ENCODE peak calls at places on chromosomes 4 and X, in four cellular contexts. D is left lung, I is left ventricle myocardium inferior, Z is WTC11. G is an unnamed sample.
A peak's percentile ranks its signal among the peaks of the same experiment; 100 is the strongest.

GRCh38 chr4:56730097-56730496 is 49.0 kb upstream of the HOPX start:
- DNase-seq in D (no peak), I (no peak), Z (no peak), G (no peak)

GRCh38 chrX:15366507-15367352 is 17.5 kb downstream of the VEGFD start:
- DNase-seq in D (no peak), I (no peak), Z (no peak), G (no peak)

GRCh38 chrX:144601010-144601409 is 646.3 kb upstream of the SPANXN1 start:
- DNase-seq in D (no peak), I (no peak), Z (no peak), G (no peak)

GRCh38 chr4:40458109-40458508 is 123.0 kb downstream of the CHRNA9 start:
- DNase-seq in D (no peak), I (no peak), Z (no peak), G (no peak)

GRCh38 chrX:110210417-110211139 is 107.3 kb downstream of the AMMECR1 start:
- DNase-seq in D (no peak), I (no peak), Z (no peak), G (no peak)

GRCh38 chr4:78592104-78592783 is 40.7 kb downstream of the ANXA3 start:
- DNase-seq in D (no peak), I (no peak), Z (peak; percentile 49), G (peak; percentile 13)

GRCh38 chr4:1021386-1022050 is 10.1 kb downstream of the FGFRL1 start:
- DNase-seq in D (no peak), I (no peak), Z (no peak), G (peak; percentile 92)

GRCh38 chr4:145885666-145886065 is 53.0 kb downstream of the ZNF827 start:
- DNase-seq in D (no peak), I (no peak), Z (no peak), G (no peak)

GRCh38 chrX:134713618-134714107 is 55.4 kb upstream of the PLAC1 start:
- DNase-seq in D (no peak), I (no peak), Z (no peak), G (no peak)

GRCh38 chr4:137664055-137664405 is 131.7 kb upstream of the PCDH18 start:
- DNase-seq in D (no peak), I (no peak), Z (no peak), G (no peak)

GRCh38 chr4:153467897-153468262 is 1.7 kb downstream of the TMEM131L start:
- DNase-seq in D (no peak), I (no peak), Z (no peak), G (no peak)

GRCh38 chr4:35725131-35725530 is 519.2 kb downstream of the ARAP2 start:
- DNase-seq in D (no peak), I (no peak), Z (peak; percentile 13), G (peak; percentile 4)

GRCh38 chrX:155745792-155746191 is 133.0 kb upstream of the TMLHE start:
- DNase-seq in D (no peak), I (no peak), Z (no peak), G (no peak)

GRCh38 chr4:183130328-183131155 is 31.5 kb downstream of the WWC2 start:
- DNase-seq in D (peak; percentile 57), I (peak; percentile 61), Z (no peak), G (no peak)

GRCh38 chr4:181582595-181582994 is 660.6 kb upstream of the TENM3 start:
- DNase-seq in D (no peak), I (no peak), Z (peak; percentile 22), G (no peak)

GRCh38 chrX:116198810-116199209 is 28.3 kb downstream of the AGTR2 start:
- DNase-seq in D (no peak), I (no peak), Z (peak; percentile 16), G (no peak)
- TF ChIP-seq CTCF in D (no peak), I (no peak), Z (peak; percentile 20), G (peak; percentile 28)

GRCh38 chr4:91448668-91449330 is 855.0 kb upstream of the GRID2 start:
- DNase-seq in D (no peak), I (no peak), Z (no peak), G (no peak)
- TF ChIP-seq CTCF in D (no peak), I (no peak), Z (no peak), G (no peak)

GRCh38 chr4:84966382-84967291 is at the start of gene WDFY3:
- DNase-seq in D (peak; percentile 93), I (peak; percentile 79), Z (peak; percentile 84), G (peak; percentile 69)

GRCh38 chr4:84964995-84965557 is 1.4 kb downstream of the WDFY3 start:
- DNase-seq in D (no peak), I (no peak), Z (no peak), G (no peak)

GRCh38 chr4:84968936-84969335 is 2.4 kb upstream of the WDFY3 start:
- DNase-seq in D (no peak), I (no peak), Z (no peak), G (no peak)

GRCh38 chr4:84967292-84967651 is 782 bp upstream of the WDFY3 start:
- DNase-seq in D (no peak), I (no peak), Z (no peak), G (no peak)

GRCh38 chr4:84965558-84966381 is 720 bp downstream of the WDFY3 start:
- DNase-seq in D (peak; percentile 40), I (peak; percentile 48), Z (peak; percentile 69), G (no peak)
- TF ChIP-seq CTCF in D (no peak), I (peak; percentile 36), Z (no peak), G (no peak)

GRCh38 chrX:138711399-138712347 is at the start of gene FGF13:
- DNase-seq in D (peak; percentile 37), I (peak; percentile 10), Z (peak; percentile 63), G (peak; percentile 46)
- TF ChIP-seq CTCF in D (no peak), I (peak; percentile 30), Z (no peak), G (peak; percentile 10)

GRCh38 chr4:105440890-105441289 is 33.0 kb downstream of the PPA2 start:
- DNase-seq in D (no peak), I (no peak), Z (no peak), G (no peak)
- TF ChIP-seq CTCF in D (no peak), I (no peak), Z (no peak), G (no peak)

DNA sequence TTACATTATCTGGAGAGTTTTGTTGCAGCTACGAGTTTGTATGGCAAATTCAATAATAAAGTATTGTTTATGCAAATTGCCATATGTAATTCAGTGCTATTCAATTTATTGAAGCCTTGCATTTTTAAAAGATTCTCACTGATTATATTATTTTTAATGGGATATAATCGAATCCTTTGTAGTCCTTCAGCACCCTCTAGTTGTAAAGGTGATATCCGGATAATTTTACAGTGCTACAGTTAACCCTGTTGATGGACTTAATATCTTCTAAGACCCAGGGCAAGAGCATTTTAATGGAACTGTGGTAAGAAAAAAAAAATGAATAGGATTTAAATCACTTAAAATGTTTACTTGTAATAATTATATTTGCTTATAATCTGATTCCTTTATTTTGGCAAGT is 48.5 kb upstream of the GRIA2 start:
- DNase-seq in D (no peak), I (no peak), Z (no peak), G (no peak)
- TF ChIP-seq CTCF in D (no peak), I (peak; percentile 23), Z (no peak), G (no peak)

GRCh38 chrX:104112326-104112951 is at the start of gene ZCCHC18:
- DNase-seq in D (peak; percentile 36), I (peak; percentile 38), Z (peak; percentile 72), G (peak; percentile 78)

GRCh38 chrX:104113237-104113965 is 1.1 kb downstream of the ZCCHC18 start:
- DNase-seq in D (no peak), I (no peak), Z (peak; percentile 63), G (peak; percentile 49)

GRCh38 chrX:104118765-104119164 is 6.4 kb downstream of the ZCCHC18 start:
- DNase-seq in D (no peak), I (no peak), Z (no peak), G (no peak)

GRCh38 chrX:104122829-104123228 is 10.5 kb downstream of the ZCCHC18 start:
- DNase-seq in D (no peak), I (no peak), Z (no peak), G (no peak)

GRCh38 chrX:104117753-104118152 is 5.4 kb downstream of the ZCCHC18 start:
- DNase-seq in D (no peak), I (no peak), Z (no peak), G (no peak)
- TF ChIP-seq CTCF in D (no peak), I (no peak), Z (no peak), G (no peak)

GRCh38 chrX:41332988-41333743 is 796 bp upstream of the DDX3X start:
- DNase-seq in D (peak; percentile 91), I (peak; percentile 79), Z (peak; percentile 85), G (peak; percentile 94)

GRCh38 chrX:41335590-41336331 is 1.8 kb downstream of the DDX3X start:
- DNase-seq in D (no peak), I (no peak), Z (no peak), G (no peak)

GRCh38 chrX:41334866-41335589 is 1.1 kb downstream of the DDX3X start:
- DNase-seq in D (peak; percentile 75), I (peak; percentile 50), Z (peak; percentile 29), G (peak; percentile 62)

GRCh38 chrX:41333744-41333993 is 293 bp upstream of the DDX3X start:
- DNase-seq in D (no peak), I (no peak), Z (no peak), G (peak; percentile 86)

GRCh38 chrX:41333994-41334865 is at the start of gene DDX3X:
- DNase-seq in D (peak; percentile 94), I (peak; percentile 82), Z (peak; percentile 69), G (peak; percentile 91)
- TF ChIP-seq CTCF in D (no peak), I (peak; percentile 29), Z (no peak), G (peak; percentile 35)

G was measured in GM13977.